ENCODE peak calls at places on chromosomes 4 and X, in seven cellular contexts. K is GM13976; I is body of pancreas; X is GM18507; M is HFF-Myc; W is activated naive CD4-positive, alpha-beta T cell treated with Interleukin-2 at 50 U/mL for 16 hours; A is stimulated activated CD4-positive, alpha-beta T cell treated with anti-CD3 and anti-CD28 coated beads, Interleukin-12 subunit alpha, Interleukin-12 subunit beta, amount 100 ng/mL, for 48 hours. E is an unnamed sample.
A peak's percentile ranks its signal among the peaks of the same experiment; 100 is the strongest.

GRCh38 chr4:106746451-106746850 is 289.7 kb downstream of the DKK2 start:
- DNase-seq in A (no peak), K (no peak), W (no peak), M (peak; percentile 51), X (no peak), I (no peak), E (no peak)

GRCh38 chr4:38857354-38858096 is 908 bp upstream of the TLR6 start:
- DNase-seq in X (peak; percentile 22), M (no peak), I (peak; percentile 61), K (peak; percentile 43), A (no peak), W (peak; percentile 38), E (no peak)

GRCh38 chrX:4674028-4674782 is 960.8 kb upstream of the PRKX start:
- DNase-seq in I (no peak), A (no peak), X (no peak), W (no peak), M (no peak), K (no peak), E (no peak)

GRCh38 chrX:54961750-54962149 is 32.2 kb downstream of the PFKFB1 start:
- DNase-seq in A (no peak), W (no peak), K (no peak), I (no peak), M (no peak), X (no peak), E (no peak)

GRCh38 chr4:150033937-150034336 is 44.3 kb upstream of the DCLK2 start:
- DNase-seq in A (no peak), K (no peak), M (peak; percentile 40), W (no peak), X (no peak), I (peak; percentile 91), E (no peak)

GRCh38 chrX:51435101-51435500 is 61.3 kb downstream of the NUDT11 start:
- DNase-seq in A (no peak), X (no peak), I (no peak), K (no peak), W (no peak), M (no peak), E (no peak)

GRCh38 chr4:67721770-67722597 is 21.0 kb upstream of the UBA6 start:
- DNase-seq in K (no peak), A (no peak), X (no peak), I (no peak), W (no peak), M (peak; percentile 67), E (no peak)

GRCh38 chr4:123363729-123364128 is 32.9 kb upstream of the SPRY1 start:
- DNase-seq in X (peak; percentile 7), K (no peak), M (no peak), A (no peak), I (no peak), W (no peak), E (no peak)

GRCh38 chr4:94472056-94472826 is 20.5 kb downstream of the PDLIM5 start:
- DNase-seq in X (no peak), W (no peak), M (no peak), I (no peak), A (no peak), K (no peak), E (no peak)